ENCODE peak calls at places on chromosomes 12 and 14, in five cellular contexts. N is H7, M is fibroblast of lung, Z is aorta, C is small intestine. W is an unnamed sample.

GRCh38 chr14:75549169-75549568 is 26.9 kb downstream of the BATF start:
- DNase-seq in C (no peak), M (no peak), N (no peak), Z (no peak), W (no peak)

GRCh38 chr12:115375188-115375991 is 691.4 kb upstream of the TBX3 start:
- DNase-seq in M (peak; percentile 85), C (peak; percentile 92), N (no peak), Z (no peak), W (no peak)

GRCh38 chr12:79407671-79408622 is 282.8 kb downstream of the PAWR start:
- DNase-seq in N (peak; percentile 21), C (peak; percentile 72), M (peak; percentile 85), Z (no peak), W (no peak)

GRCh38 chr12:67989184-67989965 is at the start of gene IFNG-AS1:
- DNase-seq in C (no peak), M (no peak), Z (no peak), N (no peak), W (no peak)

GRCh38 chr12:52147367-52147972 is 44.3 kb downstream of the KRT80 start:
- DNase-seq in C (peak; percentile 97), M (peak; percentile 100), N (no peak), Z (peak; percentile 98), W (peak; percentile 100)

GRCh38 chr12:68529869-68530268 is 80.8 kb upstream of the RAP1B start:
- DNase-seq in N (no peak), M (no peak), C (no peak), Z (no peak), W (no peak)

GRCh38 chr14:66507181-66507721 is 696 bp upstream of the GPHN start:
- DNase-seq in N (no peak), M (no peak), C (no peak), Z (no peak), W (no peak)

GRCh38 chr12:59579616-59580015 is 16.2 kb upstream of the SLC16A7 start:
- DNase-seq in M (no peak), N (no peak), Z (no peak), C (no peak), W (no peak)

GRCh38 chr14:67469954-67470353 is 18.6 kb downstream of the TMEM229B start:
- DNase-seq in N (no peak), C (peak; percentile 57), Z (no peak), M (no peak), W (no peak)

GRCh38 chr14:64510127-64510808 is 5.7 kb downstream of the ZBTB1 start:
- DNase-seq in M (no peak), Z (no peak), C (no peak), N (no peak), W (no peak)

GRCh38 chr12:16880864-16881285 is 274.9 kb upstream of the LMO3 start:
- DNase-seq in Z (no peak), C (peak; percentile 38), N (peak; percentile 21), M (no peak), W (no peak)

GRCh38 chr12:6774557-6775062 is 2.3 kb downstream of the LAG3 start:
- DNase-seq in N (peak; percentile 47), C (peak; percentile 54), M (no peak), Z (no peak), W (peak; percentile 48)

GRCh38 chr14:50397461-50398196 is 948 bp upstream of the CDKL1 start:
- DNase-seq in N (peak; percentile 22), M (no peak), Z (no peak), C (peak; percentile 49), W (no peak)

GRCh38 chr14:24481622-24482324 is 26.3 kb downstream of the CMA1 start:
- DNase-seq in Z (no peak), N (peak; percentile 93), C (peak; percentile 79), M (no peak), W (peak; percentile 91)

GRCh38 chr12:55925870-55926737 is 1.6 kb downstream of the PYM1 start:
- DNase-seq in N (no peak), Z (no peak), M (no peak), C (no peak), W (peak; percentile 64)

GRCh38 chr14:93089501-93090269 is 26.0 kb downstream of the ITPK1 start:
- DNase-seq in Z (no peak), N (peak; percentile 57), C (no peak), M (no peak), W (peak; percentile 89)

GRCh38 chr12:110860833-110861291 is 14.1 kb downstream of the CCDC63 start:
- DNase-seq in M (no peak), N (peak; percentile 60), C (no peak), Z (no peak), W (no peak)

GRCh38 chr12:120457133-120457532 is 10.9 kb downstream of the GATC start:
- DNase-seq in C (no peak), N (peak; percentile 84), M (no peak), Z (no peak), W (no peak)

GRCh38 chr12:112577473-112578334 is 159.0 kb downstream of the PTPN11 start:
- DNase-seq in C (no peak), Z (no peak), N (peak; percentile 70), M (no peak), W (no peak)

GRCh38 chr12:121799842-121800693 is 3.7 kb upstream of the SETD1B start:
- DNase-seq in C (peak; percentile 93), Z (peak; percentile 96), N (peak; percentile 95), M (peak; percentile 90), W (peak; percentile 100)

GRCh38 chr12:24487606-24488005 is 461.3 kb downstream of the BCAT1 start:
- DNase-seq in N (no peak), M (peak; percentile 40), C (no peak), Z (no peak), W (no peak)

GRCh38 chr12:26636710-26637328 is 196.2 kb downstream of the ITPR2 start:
- DNase-seq in C (no peak), Z (no peak), M (peak; percentile 88), N (no peak), W (peak; percentile 30)

GRCh38 chr12:54229624-54230212 is 40.9 kb upstream of the SMUG1 start:
- DNase-seq in M (peak; percentile 98), N (no peak), C (no peak), Z (no peak), W (peak; percentile 92)

GRCh38 chr14:37230551-37231194 is 32.9 kb downstream of the MIPOL1 start:
- DNase-seq in M (peak; percentile 57), Z (no peak), N (peak; percentile 26), C (peak; percentile 62), W (peak; percentile 54)

GRCh38 chr12:109553471-109553870 is 19.8 kb downstream of the MMAB start:
- DNase-seq in Z (no peak), M (peak; percentile 68), N (no peak), C (no peak), W (no peak)

GRCh38 chr12:124406043-124406442 is 111.2 kb downstream of the RFLNA start:
- DNase-seq in C (no peak), N (no peak), M (no peak), Z (no peak), W (no peak)
- H3K27me3 ChIP-seq in C (no peaks in the 10 kb centered on the region), N (no peaks in the 10 kb centered on the region), M (no peaks in the 10 kb centered on the region), Z (no peaks in the 10 kb centered on the region), W (no peaks in the 10 kb centered on the region)

DNA sequence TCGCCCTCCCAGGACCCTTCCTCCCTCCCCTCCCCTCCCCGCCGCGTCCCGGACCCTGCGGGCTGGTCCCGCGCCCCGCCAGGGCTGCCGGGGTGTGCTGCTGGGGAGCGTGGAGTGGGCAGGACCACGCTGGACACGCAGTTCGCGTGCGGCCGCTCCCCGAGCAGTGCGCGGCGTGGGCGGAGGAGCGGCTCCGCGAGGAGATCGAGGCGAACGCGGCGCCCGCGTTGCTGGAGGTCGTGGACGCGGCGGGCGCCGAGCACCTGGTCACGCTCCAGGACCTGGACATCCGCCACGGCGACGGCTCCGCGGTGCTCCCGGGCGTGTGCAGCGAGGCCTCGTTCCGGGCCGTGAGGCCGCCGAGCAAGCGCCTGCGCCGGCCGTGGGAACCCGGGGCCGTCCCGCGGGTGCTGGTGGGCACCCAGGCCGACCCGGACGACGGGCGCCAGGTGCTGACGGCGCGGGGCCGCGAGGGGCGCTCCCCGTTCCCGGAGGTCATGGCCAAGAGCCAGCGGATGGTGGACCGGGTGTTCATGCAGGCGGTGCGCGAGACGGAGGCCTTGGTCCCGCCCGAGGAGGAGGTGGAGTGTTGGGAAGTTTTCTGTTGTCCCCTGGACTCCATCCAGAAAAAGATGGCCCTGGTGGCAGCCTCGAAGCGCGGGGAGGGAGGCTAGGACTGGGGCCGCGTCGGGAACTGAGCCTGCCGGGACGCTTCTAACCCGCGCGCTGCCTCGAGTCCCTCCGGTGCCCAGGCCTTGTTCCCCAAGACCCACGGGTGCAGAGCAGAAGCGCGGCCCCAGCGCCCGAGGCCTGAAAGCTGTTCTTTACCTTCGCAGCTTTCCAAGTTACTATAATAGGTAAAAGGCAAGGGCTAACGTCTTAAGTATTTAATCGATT is 54.7 kb upstream of the EIF5 start:
- DNase-seq in Z (peak; percentile 67), N (peak; percentile 88), C (no peak), M (no peak), W (peak; percentile 74)
- H3K4me3 ChIP-seq in Z (peak overlapping the region; percentile 6), N (peak overlapping the region; percentile 47), C (no peak overlapping the region), M (no peak overlapping the region), W (peak overlapping the region; percentile 16)

GRCh38 chr12:132522586-132523380 is 32.8 kb downstream of the FBRSL1 start:
- DNase-seq in M (no peak), C (no peak), N (peak; percentile 68), Z (no peak), W (no peak)

GRCh38 chr12:132521200-132521580 is 31.2 kb downstream of the FBRSL1 start:
- DNase-seq in C (no peak), Z (no peak), M (no peak), N (peak; percentile 61), W (no peak)

GRCh38 chr12:132518354-132518992 is 28.5 kb downstream of the FBRSL1 start:
- DNase-seq in N (no peak), C (no peak), Z (no peak), M (no peak), W (no peak)

GRCh38 chr12:132521726-132522292 is 31.9 kb downstream of the FBRSL1 start:
- DNase-seq in Z (no peak), C (peak; percentile 22), M (no peak), N (peak; percentile 62), W (no peak)

GRCh38 chr12:132520421-132521199 is 30.7 kb downstream of the FBRSL1 start:
- DNase-seq in N (peak; percentile 63), C (no peak), Z (no peak), M (no peak), W (no peak)
- H3K27me3 ChIP-seq in N (no peaks in the 10 kb centered on the region), C (no peaks in the 10 kb centered on the region), Z (no peaks in the 10 kb centered on the region), M (no peaks in the 10 kb centered on the region), W (no peaks in the 10 kb centered on the region)

DNA sequence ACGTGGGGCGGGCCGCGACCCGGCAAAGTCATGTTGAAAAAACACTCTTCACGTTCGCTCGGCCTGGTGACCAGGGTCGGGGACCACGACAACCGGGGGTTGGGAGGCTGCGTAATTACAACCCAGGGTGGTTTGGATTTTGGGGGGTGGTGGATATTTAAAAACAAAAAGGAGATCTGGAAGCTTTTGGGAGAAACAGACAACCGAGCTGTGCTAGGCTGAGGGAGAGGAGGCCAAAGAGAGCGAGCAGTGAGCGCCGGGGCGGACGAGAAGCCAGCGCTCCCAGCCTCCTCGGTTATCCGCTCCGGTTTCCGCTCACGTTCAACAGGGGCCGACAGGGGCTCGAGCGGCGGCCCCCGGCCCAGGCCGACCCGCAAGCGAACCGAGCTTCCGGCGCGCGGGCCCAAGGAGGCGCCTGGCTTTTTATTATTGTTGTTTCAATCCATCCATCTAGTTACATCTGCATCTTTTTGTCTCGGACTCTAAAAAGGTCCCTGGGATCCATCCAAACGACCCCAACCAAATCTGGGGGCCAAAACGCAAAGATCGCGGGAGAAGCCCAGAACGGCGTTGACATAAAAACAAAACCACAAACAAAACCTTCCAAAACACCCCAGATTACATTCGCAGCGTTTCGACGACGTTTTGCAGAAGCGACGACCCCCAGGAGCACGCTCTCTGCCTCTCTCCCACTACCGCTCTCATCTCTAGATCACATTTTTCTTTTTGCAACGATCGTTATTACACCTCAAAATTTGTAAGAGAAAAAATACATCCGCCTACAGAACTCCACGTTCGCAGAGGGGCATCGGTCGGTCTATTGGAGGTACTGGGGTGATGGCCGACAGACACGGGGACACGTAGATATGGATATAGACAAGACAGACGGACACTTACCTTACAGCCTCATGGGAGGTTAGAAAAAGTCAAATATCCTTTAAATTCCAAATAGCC is 740 bp downstream of the OTX2 start:
- DNase-seq in N (peak; percentile 69), M (no peak), C (no peak), Z (no peak), W (no peak)
- H3K4me3 ChIP-seq in N (peak overlapping the region; percentile 52), M (no peak overlapping the region), C (no peak overlapping the region), Z (no peak overlapping the region), W (no peak overlapping the region)